ENCODE peak calls at places on chromosomes 5 and 9, in four cellular contexts. C, Y, D and S are unnamed samples.

GRCh38 chr9:70477907-70478480 is 63.5 kb upstream of the KLF9 start:
- DNase-seq in D (no peak), Y (peak; percentile 60), C (no peak), S (no peak)

GRCh38 chr5:140633081-140633471 is at the start of gene CD14:
- DNase-seq in D (no peak), Y (no peak), C (no peak), S (no peak)

GRCh38 chr9:2727966-2728613 is 10.8 kb downstream of the KCNV2 start:
- DNase-seq in Y (peak; percentile 71), D (no peak), C (no peak), S (peak; percentile 81)

GRCh38 chr9:13448482-13448881 is 169.0 kb upstream of the MPDZ start:
- DNase-seq in D (no peak), Y (no peak), C (no peak), S (no peak)

GRCh38 chr9:95726756-95727155 is 148.7 kb upstream of the ERCC6L2 start:
- DNase-seq in C (no peak), D (no peak), Y (peak; percentile 59), S (peak; percentile 51)

GRCh38 chr9:90141723-90142122 is 500.9 kb downstream of the DIRAS2 start:
- DNase-seq in D (no peak), Y (peak; percentile 29), C (no peak), S (peak; percentile 31)

GRCh38 chr5:110262754-110263153 is 463.7 kb downstream of the TMEM232 start:
- DNase-seq in C (no peak), D (no peak), Y (no peak), S (no peak)

GRCh38 chr5:171891150-171891549 is 105.5 kb downstream of the SMIM23 start:
- DNase-seq in Y (no peak), C (no peak), D (no peak), S (no peak)

GRCh38 chr5:89703799-89704198 is 705.8 kb downstream of the CETN3 start:
- DNase-seq in D (peak; percentile 57), Y (no peak), C (peak; percentile 52), S (peak; percentile 94)

GRCh38 chr5:143234162-143234842 is 169.2 kb downstream of the NR3C1 start:
- DNase-seq in C (no peak), Y (no peak), D (no peak), S (no peak)

GRCh38 chr9:6802926-6803325 is 45.2 kb downstream of the KDM4C start:
- DNase-seq in D (no peak), Y (no peak), C (no peak), S (no peak)

GRCh38 chr5:113748403-113748802 is 234.9 kb downstream of the YTHDC2 start:
- DNase-seq in D (no peak), Y (no peak), C (no peak), S (no peak)

GRCh38 chr9:113626735-113627495 is 163.4 kb downstream of the RGS3 start:
- DNase-seq in C (peak; percentile 22), Y (no peak), D (no peak), S (no peak)

GRCh38 chr9:34588671-34589370 is 703 bp downstream of the CNTFR start:
- DNase-seq in C (no peak), D (no peak), Y (no peak), S (no peak)
- H2BK15ac ChIP-seq in C (no peak overlapping the region), D (no peak overlapping the region), Y (no peak overlapping the region), S (no peak overlapping the region)

GRCh38 chr9:124454791-124455443 is 4.7 kb downstream of the ADGRD2 start:
- DNase-seq in D (no peak), C (peak; percentile 25), Y (no peak), S (no peak)
- H2BK15ac ChIP-seq in D (no peak overlapping the region), C (no peak overlapping the region), Y (no peak overlapping the region), S (no peak overlapping the region)

GRCh38 chr5:132477784-132478497 is 12.6 kb downstream of the IRF1 start:
- DNase-seq in D (no peak), Y (no peak), C (no peak), S (no peak)

GRCh38 chr5:132475939-132476852 is 14.4 kb downstream of the IRF1 start:
- DNase-seq in C (no peak), D (no peak), Y (no peak), S (no peak)

GRCh38 chr5:132478498-132478855 is 12.1 kb downstream of the IRF1 start:
- DNase-seq in C (no peak), D (no peak), Y (no peak), S (no peak)

GRCh38 chr5:132475531-132475930 is 15.0 kb downstream of the IRF1 start:
- DNase-seq in C (no peak), D (no peak), Y (no peak), S (no peak)

GRCh38 chr5:132476853-132477729 is 13.5 kb downstream of the IRF1 start:
- DNase-seq in C (no peak), Y (no peak), D (no peak), S (peak; percentile 27)
- H2BK15ac ChIP-seq in C (no peak overlapping the region), Y (no peak overlapping the region), D (no peak overlapping the region), S (no peak overlapping the region)

DNA sequence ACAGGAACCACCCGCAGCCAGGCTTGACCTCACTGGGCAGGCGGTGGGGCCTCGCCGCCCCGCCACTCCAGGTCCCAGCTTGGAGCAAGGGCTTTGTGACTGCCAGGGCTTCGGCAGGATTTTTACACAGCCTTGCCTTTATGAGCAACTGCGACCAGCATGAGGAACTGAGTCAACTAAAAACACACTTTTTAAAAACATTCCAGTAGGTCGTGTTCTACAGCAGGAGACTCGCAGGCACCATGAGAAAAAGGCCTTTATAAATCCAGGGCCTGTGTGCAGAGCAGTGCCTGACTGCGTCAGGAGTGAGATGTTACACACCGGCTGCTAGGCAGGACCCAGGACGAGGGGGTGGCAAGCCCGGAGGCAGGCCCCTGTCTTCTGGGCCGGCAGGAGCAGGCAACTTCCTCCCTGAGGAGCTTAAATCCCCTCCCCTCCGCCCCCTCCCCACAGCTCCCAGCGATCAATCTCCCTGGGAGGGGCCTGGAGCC is 92.7 kb downstream of the ROR2 start:
- DNase-seq in D (no peak), C (peak; percentile 73), Y (peak; percentile 50), S (peak; percentile 69)
- H2BK15ac ChIP-seq in D (no peak overlapping the region), C (no peak overlapping the region), Y (no peak overlapping the region), S (no peak overlapping the region)

GRCh38 chr5:179294891-179295777 is 50.1 kb downstream of the ADAMTS2 start:
- DNase-seq in D (no peak), C (no peak), Y (no peak), S (no peak)
- H2BK15ac ChIP-seq in D (no peak overlapping the region), C (no peak overlapping the region), Y (no peak overlapping the region), S (no peak overlapping the region)

GRCh38 chr9:135670721-135671590 is 7.8 kb downstream of the LCN9 start:
- DNase-seq in C (no peak), Y (no peak), D (no peak), S (no peak)

GRCh38 chr9:135666534-135667402 is 3.7 kb downstream of the LCN9 start:
- DNase-seq in C (no peak), D (no peak), Y (no peak), S (no peak)

GRCh38 chr9:135665795-135666189 is 2.7 kb downstream of the LCN9 start:
- DNase-seq in Y (no peak), D (no peak), C (no peak), S (peak; percentile 23)

GRCh38 chr9:135671591-135672041 is 8.5 kb downstream of the LCN9 start:
- DNase-seq in C (peak; percentile 87), Y (no peak), D (peak; percentile 21), S (peak; percentile 74)

DNA sequence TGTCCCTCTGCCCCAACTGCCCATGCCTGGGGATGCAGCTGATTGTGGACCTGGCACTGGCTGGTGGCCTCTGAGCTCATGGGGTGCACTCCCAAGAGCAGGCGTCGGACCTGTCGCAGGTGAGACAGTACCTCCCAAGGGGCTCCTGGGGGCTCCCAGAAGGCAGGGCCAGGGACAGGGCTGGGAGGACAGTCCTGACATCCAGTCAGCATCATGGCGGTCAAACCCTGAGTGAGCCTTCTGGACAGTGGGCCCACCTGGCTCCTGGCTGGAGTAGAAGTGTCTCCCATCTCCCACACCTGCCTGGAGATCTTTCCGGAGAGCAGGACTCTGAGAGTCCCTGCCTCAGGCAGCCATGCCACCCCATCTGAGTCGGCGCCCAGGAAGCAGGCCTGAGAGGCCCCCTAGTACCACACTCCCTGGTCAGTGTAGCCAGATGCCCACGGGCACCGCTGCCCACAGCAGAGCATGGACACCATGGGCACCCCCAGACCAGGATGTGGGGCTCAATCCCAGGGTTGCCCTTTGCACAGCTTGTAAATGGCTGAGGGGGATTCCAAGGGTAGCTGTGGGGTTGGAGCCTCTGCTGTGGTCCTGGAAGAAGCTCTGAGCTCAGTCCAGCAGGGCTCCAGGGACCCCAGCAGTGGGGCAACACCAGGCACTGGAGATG is 6.6 kb downstream of the LCN9 start:
- DNase-seq in Y (no peak), D (no peak), C (no peak), S (no peak)
- H2BK15ac ChIP-seq in Y (no peak overlapping the region), D (no peak overlapping the region), C (no peak overlapping the region), S (no peak overlapping the region)

GRCh38 chr5:153714732-153715287 is 224.3 kb downstream of the GRIA1 start:
- DNase-seq in D (no peak), Y (peak; percentile 13), C (no peak), S (no peak)
- H2BK15ac ChIP-seq in D (no peak overlapping the region), Y (no peak overlapping the region), C (no peak overlapping the region), S (no peak overlapping the region)

DNA sequence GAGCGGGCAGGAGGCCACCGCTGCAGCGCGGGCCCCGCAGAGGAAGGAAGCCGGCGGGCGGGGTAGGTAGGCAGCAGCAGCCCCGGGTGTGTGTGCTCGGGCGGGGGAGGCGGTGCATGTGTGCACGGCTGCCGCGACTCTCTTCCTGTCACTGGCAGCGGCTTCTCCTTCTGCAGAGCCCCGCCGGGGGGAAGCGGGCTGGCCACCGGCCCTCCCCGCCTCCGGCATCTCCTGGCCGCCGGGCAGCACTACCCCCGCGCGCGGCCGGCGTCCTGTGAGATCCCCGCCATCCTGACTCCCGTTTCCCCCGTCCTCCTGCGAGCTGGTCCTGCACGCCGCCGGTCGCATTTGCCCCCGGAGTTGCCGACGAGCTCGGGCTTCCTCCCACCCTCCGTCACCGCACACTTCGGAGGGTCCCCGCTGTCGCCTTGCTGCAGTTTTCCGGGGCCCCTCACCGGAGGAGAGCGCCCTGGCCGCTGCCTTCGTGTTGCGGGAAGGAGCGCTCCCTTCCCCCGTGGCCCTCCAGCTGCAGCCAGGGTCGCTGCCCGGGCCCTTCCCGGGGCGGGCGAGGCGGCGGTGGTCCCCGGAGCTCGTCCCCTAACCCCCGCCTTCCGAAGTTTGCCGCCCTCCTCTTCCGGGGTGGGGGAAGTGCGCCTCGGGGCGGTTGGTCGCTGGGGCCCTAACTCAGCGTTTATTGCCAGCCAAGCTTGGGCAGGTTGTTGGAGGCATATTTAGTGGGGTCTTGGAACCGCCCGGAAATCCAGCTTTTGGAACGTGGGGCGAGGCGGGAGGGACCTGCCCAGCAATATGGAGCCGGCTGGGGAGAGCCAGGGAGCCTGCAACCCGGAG is 556 bp downstream of the PIK3R1 start:
- DNase-seq in C (peak; percentile 43), D (no peak), Y (peak; percentile 48), S (peak; percentile 54)
- H2BK15ac ChIP-seq in C (no peak overlapping the region), D (no peak overlapping the region), Y (no peak overlapping the region), S (no peak overlapping the region)